ENCODE peak calls at places on chromosomes 5 and 9, in four cellular contexts. One of them, this sample, is unnamed.

GRCh38 chr5:32076699-32077695 is 97.1 kb downstream of the GOLPH3 start:
- DNase-seq in T follicular helper cell: no peak
- DNase-seq in kidney: no peak
- DNase-seq in stimulated activated CD4-positive, alpha-beta T cell treated with anti-CD3 and anti-CD28 coated beads, Interleukin-2, amount 100 ng/mL, for 48 hours: peak; percentile 41
- DNase-seq in this sample: peak; percentile 63

GRCh38 chr5:39783756-39784421 is 359.1 kb upstream of the DAB2 start:
- DNase-seq in T follicular helper cell: no peak
- DNase-seq in stimulated activated CD4-positive, alpha-beta T cell treated with anti-CD3 and anti-CD28 coated beads, Interleukin-2, amount 100 ng/mL, for 48 hours: no peak
- DNase-seq in kidney: no peak
- DNase-seq in this sample: peak; percentile 84

GRCh38 chr5:109688647-109688998 is 1.1 kb upstream of the MAN2A1 start:
- DNase-seq in stimulated activated CD4-positive, alpha-beta T cell treated with anti-CD3 and anti-CD28 coated beads, Interleukin-2, amount 100 ng/mL, for 48 hours: peak; percentile 24
- DNase-seq in kidney: no peak
- DNase-seq in T follicular helper cell: no peak
- DNase-seq in this sample: no peak

GRCh38 chr9:89760123-89760522 is 155.3 kb downstream of the GADD45G start:
- DNase-seq in kidney: no peak
- DNase-seq in stimulated activated CD4-positive, alpha-beta T cell treated with anti-CD3 and anti-CD28 coated beads, Interleukin-2, amount 100 ng/mL, for 48 hours: no peak
- DNase-seq in T follicular helper cell: no peak
- DNase-seq in this sample: no peak

GRCh38 chr9:126336350-126337335 is 10.0 kb downstream of the MVB12B start:
- DNase-seq in kidney: no peak
- DNase-seq in T follicular helper cell: no peak
- DNase-seq in stimulated activated CD4-positive, alpha-beta T cell treated with anti-CD3 and anti-CD28 coated beads, Interleukin-2, amount 100 ng/mL, for 48 hours: no peak
- DNase-seq in this sample: no peak

GRCh38 chr9:98538626-98539031 is 170.1 kb downstream of the GABBR2 start:
- DNase-seq in kidney: no peak
- DNase-seq in T follicular helper cell: no peak
- DNase-seq in stimulated activated CD4-positive, alpha-beta T cell treated with anti-CD3 and anti-CD28 coated beads, Interleukin-2, amount 100 ng/mL, for 48 hours: no peak
- DNase-seq in this sample: peak; percentile 61

GRCh38 chr5:40479939-40480338 is 199.8 kb upstream of the PTGER4 start:
- DNase-seq in stimulated activated CD4-positive, alpha-beta T cell treated with anti-CD3 and anti-CD28 coated beads, Interleukin-2, amount 100 ng/mL, for 48 hours: no peak
- DNase-seq in T follicular helper cell: no peak
- DNase-seq in kidney: no peak
- DNase-seq in this sample: no peak

GRCh38 chr9:126615251-126615790 is 1.6 kb downstream of the LMX1B start:
- DNase-seq in T follicular helper cell: no peak
- DNase-seq in stimulated activated CD4-positive, alpha-beta T cell treated with anti-CD3 and anti-CD28 coated beads, Interleukin-2, amount 100 ng/mL, for 48 hours: peak; percentile 24
- DNase-seq in kidney: peak; percentile 77
- DNase-seq in this sample: no peak

GRCh38 chr5:2174572-2174971 is 291.8 kb upstream of the IRX4 start:
- DNase-seq in kidney: no peak
- DNase-seq in stimulated activated CD4-positive, alpha-beta T cell treated with anti-CD3 and anti-CD28 coated beads, Interleukin-2, amount 100 ng/mL, for 48 hours: no peak
- DNase-seq in T follicular helper cell: no peak
- DNase-seq in this sample: no peak

GRCh38 chr9:107246259-107247254 is 36.5 kb upstream of the RAD23B start:
- DNase-seq in stimulated activated CD4-positive, alpha-beta T cell treated with anti-CD3 and anti-CD28 coated beads, Interleukin-2, amount 100 ng/mL, for 48 hours: no peak
- DNase-seq in T follicular helper cell: no peak
- DNase-seq in kidney: no peak
- DNase-seq in this sample: no peak

GRCh38 chr5:14221768-14222167 is 78.6 kb downstream of the TRIO start:
- DNase-seq in stimulated activated CD4-positive, alpha-beta T cell treated with anti-CD3 and anti-CD28 coated beads, Interleukin-2, amount 100 ng/mL, for 48 hours: no peak
- DNase-seq in T follicular helper cell: no peak
- DNase-seq in kidney: no peak
- DNase-seq in this sample: no peak

GRCh38 chr9:137715321-137715720 is 96.5 kb downstream of the EHMT1 start:
- DNase-seq in kidney: no peak
- DNase-seq in T follicular helper cell: no peak
- DNase-seq in stimulated activated CD4-positive, alpha-beta T cell treated with anti-CD3 and anti-CD28 coated beads, Interleukin-2, amount 100 ng/mL, for 48 hours: no peak
- DNase-seq in this sample: no peak

GRCh38 chr9:114737118-114737517 is 55.1 kb upstream of the TEX48 start:
- DNase-seq in T follicular helper cell: no peak
- DNase-seq in stimulated activated CD4-positive, alpha-beta T cell treated with anti-CD3 and anti-CD28 coated beads, Interleukin-2, amount 100 ng/mL, for 48 hours: no peak
- DNase-seq in kidney: no peak
- DNase-seq in this sample: no peak

GRCh38 chr5:134784241-134784920 is 25.8 kb downstream of the DDX46 start:
- DNase-seq in kidney: no peak
- DNase-seq in stimulated activated CD4-positive, alpha-beta T cell treated with anti-CD3 and anti-CD28 coated beads, Interleukin-2, amount 100 ng/mL, for 48 hours: no peak
- DNase-seq in T follicular helper cell: no peak
- DNase-seq in this sample: peak; percentile 14

GRCh38 chr5:171893290-171893890 is 107.8 kb downstream of the SMIM23 start:
- DNase-seq in stimulated activated CD4-positive, alpha-beta T cell treated with anti-CD3 and anti-CD28 coated beads, Interleukin-2, amount 100 ng/mL, for 48 hours: no peak
- DNase-seq in kidney: no peak
- DNase-seq in T follicular helper cell: no peak
- DNase-seq in this sample: peak; percentile 87

GRCh38 chr5:42277293-42277692 is 145.9 kb upstream of the GHR start:
- DNase-seq in T follicular helper cell: no peak
- DNase-seq in kidney: no peak
- DNase-seq in stimulated activated CD4-positive, alpha-beta T cell treated with anti-CD3 and anti-CD28 coated beads, Interleukin-2, amount 100 ng/mL, for 48 hours: no peak
- DNase-seq in this sample: no peak

GRCh38 chr5:168303398-168304020 is 12.1 kb downstream of the WWC1 start:
- DNase-seq in stimulated activated CD4-positive, alpha-beta T cell treated with anti-CD3 and anti-CD28 coated beads, Interleukin-2, amount 100 ng/mL, for 48 hours: no peak
- DNase-seq in kidney: no peak
- DNase-seq in T follicular helper cell: no peak
- DNase-seq in this sample: no peak

GRCh38 chr5:63963926-63964325 is 1.7 kb upstream of the HTR1A start:
- DNase-seq in T follicular helper cell: no peak
- DNase-seq in stimulated activated CD4-positive, alpha-beta T cell treated with anti-CD3 and anti-CD28 coated beads, Interleukin-2, amount 100 ng/mL, for 48 hours: no peak
- DNase-seq in kidney: no peak
- DNase-seq in this sample: no peak

GRCh38 chr9:82961504-82962125 is 101.3 kb downstream of the RASEF start:
- DNase-seq in T follicular helper cell: no peak
- DNase-seq in stimulated activated CD4-positive, alpha-beta T cell treated with anti-CD3 and anti-CD28 coated beads, Interleukin-2, amount 100 ng/mL, for 48 hours: peak; percentile 51
- DNase-seq in kidney: peak; percentile 72
- DNase-seq in this sample: peak; percentile 75

GRCh38 chr9:77649109-77649812 is 1.1 kb upstream of the GNA14 start:
- DNase-seq in kidney: no peak
- DNase-seq in stimulated activated CD4-positive, alpha-beta T cell treated with anti-CD3 and anti-CD28 coated beads, Interleukin-2, amount 100 ng/mL, for 48 hours: no peak
- DNase-seq in T follicular helper cell: no peak
- DNase-seq in this sample: peak; percentile 27

GRCh38 chr9:136625101-136626065 is 37.3 kb upstream of the EGFL7 start:
- DNase-seq in T follicular helper cell: no peak
- DNase-seq in stimulated activated CD4-positive, alpha-beta T cell treated with anti-CD3 and anti-CD28 coated beads, Interleukin-2, amount 100 ng/mL, for 48 hours: no peak
- DNase-seq in kidney: peak; percentile 97
- DNase-seq in this sample: peak; percentile 79

GRCh38 chr5:118984602-118985001 is 3.7 kb downstream of the DTWD2 start:
- DNase-seq in kidney: no peak
- DNase-seq in T follicular helper cell: no peak
- DNase-seq in stimulated activated CD4-positive, alpha-beta T cell treated with anti-CD3 and anti-CD28 coated beads, Interleukin-2, amount 100 ng/mL, for 48 hours: no peak
- DNase-seq in this sample: peak; percentile 86

GRCh38 chr5:180790020-180790419 is 12.6 kb downstream of the MGAT1 start:
- DNase-seq in kidney: no peak
- DNase-seq in stimulated activated CD4-positive, alpha-beta T cell treated with anti-CD3 and anti-CD28 coated beads, Interleukin-2, amount 100 ng/mL, for 48 hours: no peak
- DNase-seq in T follicular helper cell: no peak
- DNase-seq in this sample: no peak

GRCh38 chr5:79806741-79807140 is 117.1 kb downstream of the CMYA5 start:
- DNase-seq in kidney: no peak
- DNase-seq in T follicular helper cell: no peak
- DNase-seq in stimulated activated CD4-positive, alpha-beta T cell treated with anti-CD3 and anti-CD28 coated beads, Interleukin-2, amount 100 ng/mL, for 48 hours: no peak
- DNase-seq in this sample: peak; percentile 35

GRCh38 chr5:103780794-103781193 is 218.2 kb upstream of the NUDT12 start:
- DNase-seq in kidney: no peak
- DNase-seq in stimulated activated CD4-positive, alpha-beta T cell treated with anti-CD3 and anti-CD28 coated beads, Interleukin-2, amount 100 ng/mL, for 48 hours: no peak
- DNase-seq in T follicular helper cell: no peak
- DNase-seq in this sample: no peak

GRCh38 chr5:143019614-143020515 is 249.7 kb downstream of the ARHGAP26 start:
- DNase-seq in stimulated activated CD4-positive, alpha-beta T cell treated with anti-CD3 and anti-CD28 coated beads, Interleukin-2, amount 100 ng/mL, for 48 hours: no peak
- DNase-seq in T follicular helper cell: no peak
- DNase-seq in kidney: no peak
- DNase-seq in this sample: no peak

This sample was measured in EH.